ENCODE peak calls at places on chromosomes 13 and 19, in six cellular contexts. X, S, W, J, T and I are unnamed samples.
A peak's percentile ranks its signal among the peaks of the same experiment; 100 is the strongest.

GRCh38 chr19:17902701-17903100 is 30.1 kb upstream of the CCDC124 start:
- DNase-seq in X (no peak), S (no peak), W (no peak), J (no peak), T (no peak), I (no peak)

GRCh38 chr19:33407716-33408115 is 34.2 kb downstream of the CEBPG start:
- DNase-seq in X (no peak), S (no peak), W (peak; percentile 30), J (no peak), T (no peak), I (no peak)

GRCh38 chr13:46801831-46802230 is 4.9 kb upstream of the ESD start:
- DNase-seq in X (no peak), S (no peak), W (no peak), J (no peak), T (no peak), I (no peak)

GRCh38 chr19:48627211-48627864 is 8.0 kb downstream of the SPHK2 start:
- DNase-seq in X (no peak), S (no peak), W (no peak), J (no peak), T (peak; percentile 73), I (no peak)

GRCh38 chr19:10686661-10687517 is 14.3 kb upstream of the QTRT1 start:
- DNase-seq in X (no peak), S (no peak), W (peak; percentile 10), J (no peak), T (no peak), I (no peak)

GRCh38 chr13:99269627-99270252 is 11.6 kb upstream of the GPR18 start:
- DNase-seq in X (no peak), S (no peak), W (peak; percentile 17), J (no peak), T (peak; percentile 25), I (peak; percentile 38)

GRCh38 chr19:4988770-4989251 is 19.9 kb downstream of the KDM4B start:
- DNase-seq in X (no peak), S (no peak), W (no peak), J (no peak), T (no peak), I (no peak)

GRCh38 chr19:7590256-7590655 is 5.4 kb upstream of the CAMSAP3 start:
- DNase-seq in X (no peak), S (no peak), W (no peak), J (no peak), T (no peak), I (no peak)

GRCh38 chr13:84662503-84662902 is 780.2 kb upstream of the SLITRK1 start:
- DNase-seq in X (no peak), S (no peak), W (no peak), J (no peak), T (no peak), I (no peak)

GRCh38 chr13:77533875-77534788 is 1.4 kb upstream of the SCEL start:
- DNase-seq in X (no peak), S (no peak), W (no peak), J (no peak), T (no peak), I (no peak)

GRCh38 chr13:51794959-51795358 is 9.0 kb downstream of the DHRS12 start:
- DNase-seq in X (no peak), S (no peak), W (no peak), J (no peak), T (no peak), I (no peak)

GRCh38 chr13:97020194-97020593 is 25.9 kb upstream of the OXGR1 start:
- DNase-seq in X (no peak), S (no peak), W (no peak), J (no peak), T (no peak), I (no peak)

GRCh38 chr13:33125821-33126570 is 109.8 kb downstream of the KL start:
- DNase-seq in X (no peak), S (no peak), W (no peak), J (no peak), T (peak; percentile 99), I (peak; percentile 87)

GRCh38 chr13:88461272-88462009 is 790.3 kb downstream of the SLITRK5 start:
- DNase-seq in X (no peak), S (no peak), W (no peak), J (no peak), T (no peak), I (no peak)

GRCh38 chr19:41909706-41910105 is 18.5 kb downstream of the ERFL start:
- DNase-seq in X (no peak), S (no peak), W (no peak), J (no peak), T (no peak), I (no peak)

GRCh38 chr13:113597386-113598080 is 13.0 kb downstream of the TFDP1 start:
- DNase-seq in X (no peak), S (no peak), W (no peak), J (no peak), T (no peak), I (no peak)

DNA sequence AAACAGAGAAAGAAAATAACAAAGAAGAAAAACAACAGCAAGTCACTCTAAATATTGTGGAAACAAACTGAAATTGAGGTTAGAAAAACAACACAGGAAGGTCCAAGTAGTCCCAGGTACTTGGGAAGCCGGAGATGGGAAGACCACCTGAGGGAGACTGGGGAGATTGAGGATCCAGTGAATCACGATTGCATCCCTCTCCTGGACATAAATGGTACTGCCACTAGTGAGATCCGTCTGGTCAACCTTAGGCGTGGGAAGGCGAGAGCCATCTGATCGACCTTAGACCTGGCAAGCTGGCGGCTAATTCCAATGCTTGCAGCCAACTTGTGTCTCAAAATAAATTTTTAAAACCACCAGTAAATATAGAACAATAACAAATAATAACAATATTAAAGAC is 81.9 kb downstream of the ZNF726 start:
- DNase-seq in X (no peak), S (peak; percentile 38), W (peak; percentile 57), J (peak; percentile 56), T (peak; percentile 3), I (peak; percentile 3)
- TF ChIP-seq RAD21 in X (no peak), S (peak; percentile 12), W (peak; percentile 34), J (peak; percentile 41), T (no peak), I (no peak)

GRCh38 chr19:2680808-2681207 is 21.7 kb downstream of the GNG7 start:
- DNase-seq in X (peak; percentile 81), S (no peak), W (no peak), J (no peak), T (no peak), I (no peak)

GRCh38 chr19:2690856-2691255 is 11.6 kb downstream of the GNG7 start:
- DNase-seq in X (no peak), S (no peak), W (no peak), J (no peak), T (no peak), I (no peak)

GRCh38 chr19:2683430-2683995 is 19.0 kb downstream of the GNG7 start:
- DNase-seq in X (no peak), S (no peak), W (no peak), J (no peak), T (no peak), I (no peak)

GRCh38 chr19:2686347-2686746 is 16.1 kb downstream of the GNG7 start:
- DNase-seq in X (no peak), S (no peak), W (no peak), J (no peak), T (no peak), I (no peak)

DNA sequence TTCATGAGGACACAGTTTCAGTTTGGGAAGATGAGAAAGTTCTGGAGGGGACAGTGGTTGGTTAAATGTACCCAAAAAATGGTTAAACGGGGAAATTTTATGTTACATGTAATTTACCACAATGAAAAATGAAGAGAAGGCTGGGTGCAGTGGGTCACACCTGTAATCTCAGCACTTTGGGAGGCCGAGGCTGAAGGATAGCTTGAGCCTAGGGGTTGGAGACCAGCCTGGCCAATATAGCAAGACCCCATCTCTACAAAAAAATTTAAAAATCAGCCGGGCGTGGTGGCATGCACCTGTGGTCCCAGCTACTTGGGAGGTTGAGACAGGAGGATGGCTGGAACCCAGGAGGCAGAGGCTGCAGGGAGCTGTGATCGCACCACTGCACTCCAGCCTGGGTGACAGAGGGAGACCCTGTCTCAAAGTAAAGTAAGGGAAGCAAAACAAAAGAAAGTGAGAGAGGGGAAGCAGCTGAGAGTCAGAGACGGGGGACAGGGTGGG is 17.2 kb downstream of the GNG7 start:
- DNase-seq in X (no peak), S (no peak), W (no peak), J (no peak), T (no peak), I (no peak)
- H3K9me3 ChIP-seq in X (peaks cover 2% of the 10 kb centered on the region), S (no peaks in the 10 kb centered on the region), W (no peaks in the 10 kb centered on the region), J (no peaks in the 10 kb centered on the region), T (no peaks in the 10 kb centered on the region), I (no peaks in the 10 kb centered on the region)

DNA sequence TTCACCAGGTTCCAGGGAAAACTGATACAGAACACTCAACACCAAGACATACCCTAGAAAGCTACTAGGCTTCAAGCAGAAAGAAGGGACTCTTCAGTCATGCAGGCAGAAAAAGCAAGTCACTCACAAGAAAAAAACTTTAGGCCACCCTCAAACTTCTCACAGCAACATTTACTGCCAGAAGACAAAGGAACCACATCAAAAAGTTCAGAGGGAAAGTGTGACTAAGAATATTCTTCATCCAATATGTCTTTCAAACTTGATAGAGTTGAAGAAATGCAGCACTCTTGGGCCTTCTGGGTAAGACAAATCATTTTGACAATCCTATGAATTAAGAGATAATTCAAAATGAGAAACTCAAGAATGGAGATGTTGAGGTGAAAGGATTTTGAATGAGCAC is 7.7 kb downstream of the DZIP1 start:
- DNase-seq in X (no peak), S (no peak), W (no peak), J (no peak), T (no peak), I (no peak)
- TF ChIP-seq YY1 in X (no peak), S (no peak), W (no peak), J (no peak), T (no peak), I (no peak)

GRCh38 chr19:13019330-13019729 is 24.1 kb downstream of the NFIX start:
- DNase-seq in X (no peak), S (no peak), W (no peak), J (no peak), T (no peak), I (no peak)

GRCh38 chr19:13017306-13018036 is 22.2 kb downstream of the NFIX start:
- DNase-seq in X (no peak), S (no peak), W (no peak), J (peak; percentile 65), T (no peak), I (no peak)

GRCh38 chr19:13016628-13017305 is 21.5 kb downstream of the NFIX start:
- DNase-seq in X (no peak), S (peak; percentile 66), W (no peak), J (no peak), T (no peak), I (no peak)

GRCh38 chr19:13020002-13020414 is 24.7 kb downstream of the NFIX start:
- DNase-seq in X (no peak), S (no peak), W (no peak), J (peak; percentile 81), T (no peak), I (no peak)

DNA sequence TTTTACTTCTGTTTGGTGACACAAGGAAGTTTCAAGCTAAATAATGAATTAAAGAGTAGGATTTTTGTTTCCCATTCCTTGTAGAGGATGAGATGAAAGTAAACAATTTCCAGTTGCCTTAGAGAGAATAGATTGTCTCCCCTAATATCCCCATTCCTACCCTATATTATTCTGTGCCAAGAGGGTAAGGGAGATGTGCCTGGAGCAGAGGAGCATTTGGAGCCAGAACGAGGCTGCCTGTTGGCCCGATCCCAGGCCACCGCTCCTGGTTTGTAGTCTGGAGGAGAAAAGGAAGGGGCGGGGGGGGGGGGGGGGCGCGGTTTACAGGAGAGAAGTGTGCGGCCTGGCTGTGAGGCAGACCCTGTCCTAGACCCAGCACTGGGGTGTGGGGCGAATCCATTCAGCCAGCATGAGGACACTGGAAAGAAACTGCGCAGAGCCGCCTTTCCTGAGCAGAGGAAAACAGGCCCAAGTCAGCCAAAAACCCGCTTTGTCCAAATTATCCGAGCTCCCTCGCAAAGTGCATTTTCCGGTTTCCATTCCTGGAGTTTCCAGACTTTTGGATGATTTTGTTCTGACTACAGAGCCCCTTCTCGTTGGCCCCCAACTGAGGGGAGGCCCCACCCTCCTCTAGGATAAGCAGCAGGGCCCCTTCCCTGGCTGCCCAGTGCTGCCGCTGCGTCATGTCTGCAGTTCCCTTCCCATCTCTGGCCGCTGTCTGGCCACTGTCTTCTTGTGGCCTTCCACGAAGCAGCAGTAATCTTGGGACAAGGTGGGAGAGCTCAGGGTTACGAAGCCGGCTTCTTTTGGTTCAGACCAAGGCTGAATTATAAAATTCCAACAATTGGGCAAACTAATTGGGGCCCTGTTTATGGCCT is 23.0 kb downstream of the NFIX start:
- DNase-seq in X (no peak), S (peak; percentile 54), W (peak; percentile 89), J (no peak), T (no peak), I (no peak)
- TF ChIP-seq RAD21 in X (no peak), S (no peak), W (no peak), J (no peak), T (no peak), I (no peak)